ENCODE peak calls at places on chromosome 18, in eight cellular contexts. B is A172; W is activated T-helper 9 cell treated with anti-CD3 and anti-CD28 coated beads, Interleukin-2, amount 50 U/mL, for 16 hours; L is stimulated activated CD4-positive, alpha-beta T cell treated with anti-CD3 and anti-CD28 coated beads, Interleukin-15, amount 100 ng/mL, for 24 hours; G is left ventricle myocardium inferior; A is foreskin fibroblast; U is NCI-H526; Z is fibroblast of mammary gland. M is an unnamed sample.

GRCh38 chr18:63003899-63004298 is 288.6 kb downstream of the PHLPP1 start:
- DNase-seq in B (no peak), W (no peak), L (no peak), G (no peak), A (no peak), U (no peak), Z (no peak), M (no peak)

GRCh38 chr18:50051288-50051687 is 143.7 kb downstream of the MYO5B start:
- DNase-seq in B (no peak), W (no peak), L (no peak), G (no peak), A (peak), U (peak), Z (peak), M (no peak)

GRCh38 chr18:23263551-23264235 is 128.4 kb downstream of the CABLES1 start:
- DNase-seq in B (no peak), W (no peak), L (no peak), G (no peak), A (no peak), U (no peak), Z (no peak), M (no peak)

GRCh38 chr18:36640005-36640952 is 188.5 kb downstream of the TPGS2 start:
- DNase-seq in B (no peak), W (no peak), L (no peak), G (no peak), A (no peak), U (no peak), Z (peak), M (no peak)

GRCh38 chr18:25433590-25433989 is 81.6 kb upstream of the ZNF521 start:
- DNase-seq in B (no peak), W (no peak), L (no peak), G (no peak), A (no peak), U (no peak), Z (no peak), M (no peak)

GRCh38 chr18:49814147-49814499 is 790 bp upstream of the ACAA2 start:
- DNase-seq in B (peak), W (peak), L (peak), G (peak), A (peak), U (peak), Z (peak), M (no peak)

GRCh38 chr18:63897072-63897471 is 9.6 kb downstream of the SERPINB2 start:
- DNase-seq in B (no peak), W (no peak), L (no peak), G (no peak), A (no peak), U (no peak), Z (peak), M (no peak)

GRCh38 chr18:26771524-26771923 is 94.0 kb downstream of the AQP4 start:
- DNase-seq in B (no peak), W (no peak), L (no peak), G (no peak), A (no peak), U (peak), Z (no peak), M (no peak)

GRCh38 chr18:49164738-49165137 is 214.0 kb upstream of the SMAD7 start:
- DNase-seq in B (no peak), W (no peak), L (no peak), G (no peak), A (no peak), U (no peak), Z (no peak), M (no peak)

GRCh38 chr18:37391698-37392548 is 173.7 kb downstream of the CELF4 start:
- DNase-seq in B (no peak), W (no peak), L (no peak), G (no peak), A (no peak), U (no peak), Z (no peak), M (no peak)

GRCh38 chr18:76679877-76680276 is 142.5 kb upstream of the ZNF236 start:
- DNase-seq in B (no peak), W (no peak), L (no peak), G (no peak), A (no peak), U (no peak), Z (no peak), M (no peak)

GRCh38 chr18:66646622-66647021 is 42.7 kb upstream of the CDH19 start:
- DNase-seq in B (peak), W (no peak), L (no peak), G (no peak), A (no peak), U (no peak), Z (peak), M (no peak)

GRCh38 chr18:37499008-37499407 is 66.6 kb downstream of the CELF4 start:
- DNase-seq in B (no peak), W (no peak), L (no peak), G (no peak), A (no peak), U (no peak), Z (no peak), M (no peak)

GRCh38 chr18:75638223-75638596 is 210.7 kb upstream of the SMIM21 start:
- DNase-seq in B (peak), W (no peak), L (no peak), G (no peak), A (peak), U (no peak), Z (peak), M (no peak)

GRCh38 chr18:44851806-44852205 is 171.1 kb downstream of the SETBP1 start:
- DNase-seq in B (no peak), W (no peak), L (no peak), G (no peak), A (no peak), U (no peak), Z (no peak), M (no peak)

GRCh38 chr18:25350561-25351201 is 1.3 kb downstream of the ZNF521 start:
- DNase-seq in B (no peak), W (no peak), L (peak), G (peak), A (peak), U (peak), Z (peak), M (no peak)

GRCh38 chr18:44625367-44625766 is 55.3 kb upstream of the SETBP1 start:
- DNase-seq in B (no peak), W (no peak), L (no peak), G (no peak), A (no peak), U (peak), Z (no peak), M (no peak)

GRCh38 chr18:12679183-12679786 is 21.4 kb upstream of the SPIRE1 start:
- DNase-seq in B (peak), W (no peak), L (no peak), G (peak), A (no peak), U (no peak), Z (peak), M (no peak)

GRCh38 chr18:79371536-79372210 is 24.1 kb upstream of the NFATC1 start:
- DNase-seq in B (no peak), W (no peak), L (no peak), G (no peak), A (no peak), U (no peak), Z (no peak), M (no peak)

GRCh38 chr18:7822435-7823425 is 255.6 kb downstream of the PTPRM start:
- DNase-seq in B (no peak), W (no peak), L (no peak), G (peak), A (no peak), U (no peak), Z (no peak), M (no peak)

GRCh38 chr18:57705861-57706590 is 84.4 kb upstream of the NARS1 start:
- DNase-seq in B (no peak), W (no peak), L (no peak), G (no peak), A (no peak), U (peak), Z (no peak), M (no peak)

GRCh38 chr18:46332286-46332801 is 228.2 kb downstream of the HAUS1 start:
- DNase-seq in B (no peak), W (no peak), L (no peak), G (no peak), A (no peak), U (no peak), Z (no peak), M (no peak)

GRCh38 chr18:35641916-35642315 is 60.4 kb downstream of the GALNT1 start:
- DNase-seq in B (no peak), W (no peak), L (no peak), G (no peak), A (peak), U (no peak), Z (peak), M (no peak)

GRCh38 chr18:2846241-2846637 is 567 bp upstream of the EMILIN2 start:
- DNase-seq in B (peak), W (no peak), L (peak), G (no peak), A (no peak), U (no peak), Z (peak), M (no peak)

GRCh38 chr18:69958422-69958821 is 10.7 kb upstream of the CD226 start:
- DNase-seq in B (no peak), W (no peak), L (peak), G (no peak), A (no peak), U (no peak), Z (no peak), M (no peak)

GRCh38 chr18:6546229-6546628 is 131.5 kb upstream of the L3MBTL4 start:
- DNase-seq in B (no peak), W (no peak), L (no peak), G (no peak), A (no peak), U (no peak), Z (peak), M (no peak)

GRCh38 chr18:54950221-54950620 is 9.0 kb downstream of the CCDC68 start:
- DNase-seq in B (no peak), W (no peak), L (no peak), G (no peak), A (no peak), U (peak), Z (no peak), M (no peak)

GRCh38 chr18:43935051-43935412 is 657.7 kb upstream of the SYT4 start:
- DNase-seq in B (no peak), W (no peak), L (no peak), G (no peak), A (peak), U (no peak), Z (peak), M (no peak)

GRCh38 chr18:42274488-42275137 is 319.6 kb downstream of the PIK3C3 start:
- DNase-seq in B (peak), W (no peak), L (no peak), G (no peak), A (no peak), U (peak), Z (peak), M (no peak)

GRCh38 chr18:49371786-49372185 is 88.7 kb downstream of the DYM start:
- DNase-seq in B (no peak), W (no peak), L (no peak), G (no peak), A (no peak), U (no peak), Z (no peak), M (no peak)

GRCh38 chr18:37122877-37123276 is 293.9 kb downstream of the KIAA1328 start:
- DNase-seq in B (no peak), W (no peak), L (no peak), G (no peak), A (no peak), U (no peak), Z (no peak), M (no peak)

GRCh38 chr18:12993439-12993838 is 2.3 kb downstream of the CEP192 start:
- DNase-seq in B (no peak), W (no peak), L (no peak), G (no peak), A (no peak), U (no peak), Z (no peak), M (no peak)

GRCh38 chr18:55214534-55214933 is 255.3 kb upstream of the CCDC68 start:
- DNase-seq in B (no peak), W (no peak), L (no peak), G (no peak), A (no peak), U (peak), Z (no peak), M (no peak)

GRCh38 chr18:62324917-62325805 is at the start of gene TNFRSF11A:
- DNase-seq in B (no peak), W (peak), L (peak), G (peak), A (no peak), U (peak), Z (peak), M (no peak)

GRCh38 chr18:42141439-42141838 is 186.4 kb downstream of the PIK3C3 start:
- DNase-seq in B (peak), W (no peak), L (no peak), G (no peak), A (no peak), U (peak), Z (peak), M (no peak)

GRCh38 chr18:79400591-79401381 is 5.1 kb downstream of the NFATC1 start:
- DNase-seq in B (no peak), W (peak), L (peak), G (peak), A (no peak), U (peak), Z (no peak), M (no peak)

GRCh38 chr18:42765225-42765624 is 350.3 kb downstream of the RIT2 start:
- DNase-seq in B (peak), W (no peak), L (no peak), G (no peak), A (no peak), U (no peak), Z (no peak), M (no peak)

GRCh38 chr18:25097119-25098114 is 254.5 kb downstream of the ZNF521 start:
- DNase-seq in B (no peak), W (no peak), L (no peak), G (no peak), A (no peak), U (no peak), Z (no peak), M (peak)

GRCh38 chr18:46324556-46324955 is 220.4 kb downstream of the HAUS1 start:
- DNase-seq in B (peak), W (no peak), L (no peak), G (no peak), A (peak), U (peak), Z (peak), M (no peak)

M was measured in pulmonary artery endothelial cell.